ENCODE peak calls at places on chromosomes 6 and 20, in nine cellular contexts. F, I, U, W, E, J, L, A and R are unnamed samples.

GRCh38 chr20:12072945-12073245 is 155.2 kb downstream of the BTBD3 start:
- DNase-seq in F (no peak), U (peak), E (no peak), I (no peak), J (no peak), L (no peak), A (no peak), W (no peak), R (no peak)

GRCh38 chr20:22584630-22584921 is 204 bp upstream of the FOXA2 start:
- DNase-seq in L (peak), I (peak), W (no peak), E (no peak), U (no peak), J (peak), F (no peak), A (peak), R (no peak)

GRCh38 chr6:98039876-98040605 is 757.0 kb upstream of the MMS22L start:
- DNase-seq in A (no peak), W (no peak), J (no peak), F (no peak), L (no peak), U (peak), I (peak), E (no peak), R (no peak)

GRCh38 chr20:14929388-14929787 is 592.0 kb upstream of the FLRT3 start:
- DNase-seq in U (no peak), L (no peak), I (no peak), W (no peak), A (no peak), J (no peak), F (no peak), E (no peak), R (no peak)

GRCh38 chr6:85472744-85473143 is 22.9 kb downstream of the NT5E start:
- DNase-seq in J (no peak), L (no peak), U (peak), I (no peak), E (no peak), F (no peak), W (no peak), A (no peak), R (no peak)

GRCh38 chr20:61640171-61640570 is 388.1 kb downstream of the CDH4 start:
- DNase-seq in A (no peak), I (no peak), L (no peak), W (no peak), J (no peak), U (no peak), F (no peak), E (no peak), R (no peak)

GRCh38 chr6:11043961-11044711 is at the start of gene ELOVL2:
- DNase-seq in F (peak), L (peak), W (peak), A (peak), E (no peak), I (peak), U (peak), J (peak), R (peak)

GRCh38 chr20:5662769-5663168 is 87.4 kb upstream of the SHLD1 start:
- DNase-seq in I (no peak), A (no peak), L (no peak), E (no peak), J (no peak), F (no peak), U (no peak), W (no peak), R (no peak)

GRCh38 chr6:119348308-119349040 is 1.1 kb downstream of the MAN1A1 start:
- DNase-seq in W (peak), F (peak), J (peak), U (no peak), E (peak), A (peak), L (peak), I (peak), R (peak)

GRCh38 chr20:37886851-37887297 is 16.1 kb upstream of the VSTM2L start:
- DNase-seq in E (no peak), F (no peak), U (peak), I (no peak), A (no peak), J (no peak), W (peak), L (no peak), R (no peak)

GRCh38 chr20:52346797-52347196 is 155.2 kb upstream of the ZFP64 start:
- DNase-seq in J (no peak), U (no peak), E (no peak), A (no peak), L (no peak), I (no peak), W (no peak), F (no peak), R (no peak)

GRCh38 chr6:105733556-105734162 is 330.8 kb upstream of the PREP start:
- DNase-seq in A (no peak), J (peak), E (peak), W (peak), I (no peak), L (no peak), F (peak), U (peak), R (no peak)

GRCh38 chr6:148927581-148927980 is 180.8 kb downstream of the UST start:
- DNase-seq in E (no peak), W (no peak), F (no peak), A (no peak), U (no peak), I (no peak), J (no peak), L (no peak), R (no peak)

GRCh38 chr20:36113015-36113414 is 41.5 kb upstream of the EPB41L1 start:
- DNase-seq in W (no peak), A (no peak), F (no peak), U (no peak), E (no peak), I (no peak), J (no peak), L (no peak), R (no peak)

GRCh38 chr6:89140347-89141159 is 5.3 kb upstream of the PM20D2 start:
- DNase-seq in W (no peak), J (no peak), L (no peak), F (no peak), U (peak), E (no peak), A (no peak), I (no peak), R (no peak)

GRCh38 chr6:17907467-17908229 is 79.8 kb downstream of the KIF13A start:
- DNase-seq in F (peak), J (no peak), A (no peak), I (no peak), U (peak), W (peak), E (no peak), L (no peak), R (no peak)